ENCODE peak calls at places on chromosomes 3 and 15, in five cellular contexts. J, T, W, N and O are unnamed samples.

GRCh38 chr3:115513411-115513800 is 109.9 kb upstream of the GAP43 start:
- DNase-seq in J (no peak), T (no peak), W (no peak), N (no peak), O (no peak)

GRCh38 chr3:14297784-14298236 is 104.6 kb upstream of the SLC6A6 start:
- DNase-seq in J (no peak), T (no peak), W (no peak), N (no peak), O (no peak)

GRCh38 chr15:79431636-79432344 is at the start of gene MINAR1:
- DNase-seq in J (peak), T (peak), W (no peak), N (peak), O (peak)

GRCh38 chr3:30342319-30343060 is 263.9 kb upstream of the TGFBR2 start:
- DNase-seq in J (peak), T (no peak), W (no peak), N (no peak), O (no peak)

GRCh38 chr15:36358094-36358961 is 221.1 kb upstream of the CDIN1 start:
- DNase-seq in J (peak), T (no peak), W (no peak), N (no peak), O (no peak)

GRCh38 chr15:33152502-33153109 is 41.9 kb downstream of the FMN1 start:
- DNase-seq in J (peak), T (no peak), W (no peak), N (no peak), O (no peak)

GRCh38 chr3:89049119-89049518 is 58.3 kb upstream of the EPHA3 start:
- DNase-seq in J (peak), T (no peak), W (no peak), N (no peak), O (no peak)

GRCh38 chr3:146187334-146187950 is 26.5 kb upstream of the PLOD2 start:
- DNase-seq in J (peak), T (no peak), W (no peak), N (peak), O (no peak)

GRCh38 chr3:16467368-16467767 is 46.1 kb downstream of the RFTN1 start:
- DNase-seq in J (no peak), T (no peak), W (peak), N (no peak), O (peak)

GRCh38 chr15:25240461-25241021 is 198.3 kb downstream of the UBE3A start:
- DNase-seq in J (no peak), T (no peak), W (peak), N (no peak), O (no peak)

GRCh38 chr3:55203006-55203405 is 275.1 kb upstream of the LRTM1 start:
- DNase-seq in J (peak), T (no peak), W (no peak), N (no peak), O (no peak)

GRCh38 chr3:176927280-176927679 is 270.0 kb downstream of the TBL1XR1 start:
- DNase-seq in J (no peak), T (no peak), W (no peak), N (no peak), O (no peak)

GRCh38 chr15:65087411-65087810 is 10.9 kb downstream of the KBTBD13 start:
- DNase-seq in J (no peak), T (no peak), W (no peak), N (no peak), O (no peak)

GRCh38 chr3:193016437-193016887 is 98.8 kb upstream of the MB21D2 start:
- DNase-seq in J (peak), T (no peak), W (no peak), N (peak), O (no peak)

GRCh38 chr3:15097889-15098288 is 1.1 kb downstream of the RBSN start:
- DNase-seq in J (peak), T (no peak), W (peak), N (no peak), O (no peak)

GRCh38 chr3:118380576-118380975 is 654.1 kb downstream of the IGSF11 start:
- DNase-seq in J (no peak), T (no peak), W (no peak), N (no peak), O (no peak)

GRCh38 chr3:136186330-136186729 is 9.8 kb downstream of the MSL2 start:
- DNase-seq in J (peak), T (no peak), W (peak), N (no peak), O (no peak)

GRCh38 chr3:86993704-86994103 is 2.8 kb upstream of the VGLL3 start:
- DNase-seq in J (peak), T (no peak), W (no peak), N (no peak), O (no peak)

GRCh38 chr15:58026051-58026450 is 39.5 kb downstream of the ALDH1A2 start:
- DNase-seq in J (peak), T (no peak), W (no peak), N (no peak), O (no peak)

GRCh38 chr3:147616998-147617619 is 207.9 kb downstream of the ZIC1 start:
- DNase-seq in J (peak), T (no peak), W (no peak), N (no peak), O (no peak)

GRCh38 chr3:46477145-46477544 is 12.4 kb upstream of the LTF start:
- DNase-seq in J (no peak), T (no peak), W (no peak), N (no peak), O (no peak)

GRCh38 chr3:33831053-33831452 is 32.6 kb downstream of the PDCD6IP start:
- DNase-seq in J (peak), T (no peak), W (no peak), N (no peak), O (no peak)

DNA sequence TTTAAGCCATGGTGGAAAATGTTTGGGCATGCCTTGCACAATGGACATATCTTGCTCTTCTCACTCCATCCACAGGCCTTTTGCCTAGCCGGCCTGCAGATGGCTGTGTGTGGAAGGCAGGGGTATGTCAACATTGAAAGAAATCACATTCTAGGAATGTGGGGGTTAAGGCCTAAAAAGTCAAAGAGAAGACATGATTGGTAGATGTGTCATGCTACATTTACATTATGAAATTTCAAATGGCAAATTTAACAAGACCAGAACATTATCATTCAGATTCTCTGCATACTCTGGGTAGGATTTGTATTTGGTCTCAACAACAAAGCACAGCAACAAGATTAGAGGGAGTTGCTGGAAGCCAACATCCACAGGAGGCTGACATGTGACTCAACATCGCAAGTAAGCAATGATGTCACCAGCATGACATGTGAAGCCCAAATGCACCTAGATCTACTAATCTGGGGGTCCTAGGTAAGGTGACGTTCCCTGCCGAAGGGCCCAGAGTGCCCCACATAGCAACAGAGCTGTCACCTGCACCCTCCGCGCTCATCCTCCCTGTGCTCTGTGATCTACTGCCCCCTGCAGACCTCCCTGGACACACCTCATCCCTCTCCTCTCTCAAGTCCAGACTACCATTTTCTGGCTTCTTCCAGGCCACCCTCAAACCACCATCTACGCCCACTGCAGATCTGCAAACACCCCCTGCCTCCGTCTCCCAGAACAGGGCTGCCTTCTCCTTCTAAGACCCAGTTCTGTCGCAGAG is 39.4 kb downstream of the CLDN18 start:
- DNase-seq in J (peak), T (no peak), W (no peak), N (no peak), O (no peak)
- TF ChIP-seq CTCF in J (peak), T (no peak), W (no peak), N (no peak), O (peak)

GRCh38 chr15:43185161-43186002 is at the start of gene CCNDBP1:
- DNase-seq in J (peak), T (peak), W (peak), N (peak), O (peak)
- TF ChIP-seq CTCF in J (peak), T (peak), W (peak), N (peak), O (peak)

DNA sequence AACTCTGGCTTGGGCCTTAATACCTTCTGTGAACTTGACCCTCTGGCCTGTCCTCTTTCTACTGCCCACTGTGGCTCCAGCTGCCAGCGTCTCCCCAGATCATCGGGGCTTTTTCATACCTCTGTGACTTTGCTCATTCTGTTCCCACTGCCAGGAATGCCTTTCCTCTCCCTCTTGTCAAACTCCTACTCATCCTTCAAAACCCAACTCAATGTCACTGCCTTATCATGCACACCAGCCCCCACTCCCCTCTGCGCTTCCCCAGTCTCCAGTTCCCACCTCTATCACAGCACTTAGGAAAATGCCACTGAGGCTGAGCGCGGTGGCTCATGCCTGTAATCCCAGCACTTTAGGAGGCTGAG is 4.9 kb downstream of the ANPEP start:
- DNase-seq in J (no peak), T (no peak), W (peak), N (no peak), O (no peak)
- TF ChIP-seq CTCF in J (no peak), T (no peak), W (no peak), N (no peak), O (no peak)

GRCh38 chr3:161510510-161511260 is 14.1 kb downstream of the OTOL1 start:
- DNase-seq in J (no peak), T (no peak), W (no peak), N (no peak), O (no peak)

GRCh38 chr3:161503271-161503670 is 6.7 kb downstream of the OTOL1 start:
- DNase-seq in J (no peak), T (no peak), W (no peak), N (no peak), O (no peak)

GRCh38 chr3:161508852-161509477 is 12.4 kb downstream of the OTOL1 start:
- DNase-seq in J (peak), T (no peak), W (no peak), N (no peak), O (peak)
- TF ChIP-seq CTCF in J (no peak), T (peak), W (peak), N (peak), O (peak)

DNA sequence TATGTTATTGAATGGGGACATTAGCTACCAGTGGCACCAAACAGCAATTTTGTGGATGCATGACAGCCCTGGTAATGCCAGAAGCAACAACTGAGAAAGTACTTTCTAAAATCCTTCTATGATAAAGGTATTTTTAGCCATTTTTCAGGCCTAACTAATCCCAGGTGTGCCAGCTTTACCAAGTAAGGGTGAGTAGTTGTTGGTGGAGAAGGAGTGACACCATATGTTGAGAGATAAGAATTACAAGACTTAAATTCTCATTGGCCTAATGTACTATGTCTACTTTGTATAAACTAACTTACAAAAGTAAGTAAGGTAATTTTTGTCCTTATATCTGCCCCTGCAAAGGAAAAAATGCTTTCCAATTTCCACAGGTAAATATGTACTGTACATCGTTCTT is 4.1 kb upstream of the COX17 start:
- DNase-seq in J (peak), T (no peak), W (no peak), N (no peak), O (peak)
- TF ChIP-seq CTCF in J (peak), T (peak), W (peak), N (no peak), O (peak)